ENCODE peak calls at places on chromosomes 13 and 19, in nine cellular contexts. U is neural progenitor cell, I is pancreas, J is GM23338, C is psoas muscle, V is left ventricle myocardium inferior, W is kidney, D is HCT116, K is body of pancreas. Y is an unnamed sample.

GRCh38 chr19:45117167-45117594 is 24.2 kb downstream of the PPP1R37 start:
- DNase-seq in D (no peak), U (peak; percentile 63), I (no peak), C (no peak), W (no peak), K (no peak), V (no peak), J (no peak), Y (no peak)

GRCh38 chr13:111664060-111664459 is 343.6 kb downstream of the TEX29 start:
- DNase-seq in U (no peak), K (no peak), C (no peak), V (no peak), I (no peak), W (peak; percentile 29), D (no peak), J (no peak), Y (no peak)

GRCh38 chr13:46614582-46614981 is 61.6 kb downstream of the LRCH1 start:
- DNase-seq in C (no peak), W (no peak), J (no peak), U (no peak), I (no peak), K (no peak), D (no peak), V (no peak), Y (peak; percentile 80)

GRCh38 chr19:35004517-35005255 is 4.6 kb downstream of the GRAMD1A start:
- DNase-seq in W (no peak), K (no peak), J (no peak), I (no peak), U (no peak), C (no peak), V (no peak), D (no peak), Y (peak; percentile 73)

GRCh38 chr13:42395066-42395821 is 123.3 kb downstream of the AKAP11 start:
- DNase-seq in K (no peak), W (no peak), U (no peak), J (no peak), C (no peak), V (no peak), I (no peak), D (no peak), Y (no peak)

GRCh38 chr19:41997121-41997850 is 3.3 kb upstream of the ATP1A3 start:
- DNase-seq in J (peak; percentile 88), U (peak; percentile 90), C (no peak), I (peak; percentile 44), W (peak; percentile 81), V (peak; percentile 47), D (no peak), K (peak; percentile 51), Y (peak; percentile 99)

GRCh38 chr19:4067396-4068057 is 828 bp upstream of the ZBTB7A start:
- DNase-seq in C (peak; percentile 56), D (no peak), V (no peak), J (no peak), W (peak; percentile 83), K (peak; percentile 48), U (peak; percentile 64), I (no peak), Y (no peak)

GRCh38 chr13:99908129-99908805 is 63.3 kb downstream of the ZIC5 start:
- DNase-seq in V (no peak), U (no peak), W (no peak), K (peak; percentile 82), I (peak; percentile 76), D (no peak), J (no peak), C (no peak), Y (no peak)

GRCh38 chr19:5149508-5149907 is 180.6 kb downstream of the KDM4B start:
- DNase-seq in D (no peak), J (no peak), K (no peak), I (no peak), W (peak; percentile 68), V (no peak), C (no peak), U (no peak), Y (peak; percentile 86)

GRCh38 chr19:5147971-5148793 is 179.3 kb downstream of the KDM4B start:
- DNase-seq in U (no peak), W (peak; percentile 65), D (no peak), J (no peak), K (peak; percentile 10), V (peak; percentile 10), I (no peak), C (peak; percentile 73), Y (peak; percentile 93)

GRCh38 chr19:5145521-5146511 is 176.9 kb downstream of the KDM4B start:
- DNase-seq in C (peak; percentile 51), K (no peak), I (no peak), U (no peak), D (no peak), W (peak; percentile 81), V (peak; percentile 11), J (no peak), Y (peak; percentile 86)

GRCh38 chr19:5148794-5149190 is 179.9 kb downstream of the KDM4B start:
- DNase-seq in V (peak; percentile 13), W (peak; percentile 63), J (no peak), U (no peak), K (no peak), I (no peak), C (no peak), D (no peak), Y (peak; percentile 87)

DNA sequence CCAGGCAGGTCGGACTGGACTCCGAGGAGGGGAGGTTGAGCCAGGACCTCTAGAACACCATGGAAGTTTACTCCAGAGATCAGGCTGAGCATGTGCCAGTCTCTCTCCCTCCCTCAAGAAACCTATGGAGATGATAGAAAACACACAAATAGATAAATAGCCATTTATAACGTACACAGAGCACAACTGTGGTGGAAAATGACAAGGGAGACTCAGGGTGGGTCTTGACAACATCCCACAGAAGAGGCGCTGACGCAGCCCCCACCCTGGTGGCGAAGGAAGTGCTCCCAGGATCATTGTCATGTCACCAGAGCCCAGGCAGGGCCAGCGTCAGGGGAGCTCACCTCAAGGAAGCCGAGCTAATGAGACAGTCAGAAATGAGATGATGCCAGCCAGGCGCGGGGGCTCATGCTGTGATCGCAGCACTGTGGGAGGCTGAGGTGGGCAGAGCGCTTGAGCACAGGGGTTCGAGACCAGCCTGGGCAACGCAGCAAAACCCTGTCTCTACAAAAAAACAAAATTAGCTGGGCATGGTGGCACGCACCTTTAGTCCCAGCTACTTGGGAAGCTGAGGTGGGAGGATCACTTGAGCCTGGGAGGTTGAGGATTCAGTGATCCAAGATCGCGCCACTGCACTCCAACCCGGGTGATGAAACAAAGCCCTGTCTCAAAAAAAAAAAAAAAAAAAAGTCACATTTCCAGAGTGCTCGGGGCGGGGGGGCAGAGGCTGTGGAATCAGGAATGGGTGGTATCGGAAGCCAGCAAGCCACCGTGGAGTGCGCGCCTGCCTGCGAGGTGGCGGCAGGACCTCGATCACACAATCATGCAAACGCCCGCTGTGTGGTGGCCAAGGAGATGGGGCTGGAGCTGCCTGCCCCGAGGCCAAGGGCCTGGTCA is 178.4 kb downstream of the KDM4B start:
- DNase-seq in W (no peak), V (no peak), C (no peak), J (no peak), I (no peak), K (no peak), D (no peak), U (no peak), Y (peak; percentile 88)
- H3K36me3 ChIP-seq in W (peaks cover 11% of the 10 kb centered on the region), V (peaks cover 90% of the 10 kb centered on the region), C (peaks cover 77% of the 10 kb centered on the region), J (peaks cover 3% of the 10 kb centered on the region), I (peaks cover 2% of the 10 kb centered on the region), K (peaks cover 12% of the 10 kb centered on the region), D (no peaks in the 10 kb centered on the region), U (no peaks in the 10 kb centered on the region), Y (no peaks in the 10 kb centered on the region)

DNA sequence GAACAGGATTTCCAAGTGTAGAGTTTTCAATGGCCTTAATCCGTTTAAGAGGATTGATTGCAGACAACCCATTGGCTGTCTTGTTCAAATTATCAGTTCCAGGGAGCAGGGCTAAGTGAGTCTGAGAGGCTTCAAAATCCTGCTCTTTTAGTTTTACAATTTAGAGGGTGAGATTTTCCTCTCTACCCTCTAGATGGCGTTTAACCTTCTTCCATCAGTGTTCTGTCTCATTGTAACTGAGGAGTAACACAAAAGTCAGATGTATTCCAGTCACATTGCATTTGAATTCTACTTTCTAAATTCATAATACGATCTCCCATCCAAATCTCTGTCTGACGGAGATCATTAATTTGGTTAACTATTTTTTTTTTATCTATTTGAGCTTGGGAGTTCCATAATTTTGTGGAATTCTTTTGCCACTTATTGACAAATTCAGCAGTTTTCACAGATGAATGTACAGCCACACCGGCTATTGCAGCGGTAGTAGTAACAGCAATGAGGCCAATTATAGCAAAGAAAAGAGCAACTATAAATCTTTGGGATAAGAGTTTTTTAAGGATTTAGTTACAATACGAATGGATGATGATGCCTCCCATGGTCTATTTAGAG is 7.8 kb upstream of the C19orf84 start:
- DNase-seq in D (no peak), K (no peak), V (no peak), W (no peak), C (no peak), I (no peak), J (peak; percentile 70), U (peak; percentile 48), Y (peak; percentile 30)
- TF ChIP-seq CTCF in D (no peak), K (peak; percentile 46), V (peak; percentile 54), W (peak; percentile 31), C (peak; percentile 33), I (peak; percentile 23), J (peak; percentile 58), U (peak; percentile 68), Y (peak; percentile 60)

DNA sequence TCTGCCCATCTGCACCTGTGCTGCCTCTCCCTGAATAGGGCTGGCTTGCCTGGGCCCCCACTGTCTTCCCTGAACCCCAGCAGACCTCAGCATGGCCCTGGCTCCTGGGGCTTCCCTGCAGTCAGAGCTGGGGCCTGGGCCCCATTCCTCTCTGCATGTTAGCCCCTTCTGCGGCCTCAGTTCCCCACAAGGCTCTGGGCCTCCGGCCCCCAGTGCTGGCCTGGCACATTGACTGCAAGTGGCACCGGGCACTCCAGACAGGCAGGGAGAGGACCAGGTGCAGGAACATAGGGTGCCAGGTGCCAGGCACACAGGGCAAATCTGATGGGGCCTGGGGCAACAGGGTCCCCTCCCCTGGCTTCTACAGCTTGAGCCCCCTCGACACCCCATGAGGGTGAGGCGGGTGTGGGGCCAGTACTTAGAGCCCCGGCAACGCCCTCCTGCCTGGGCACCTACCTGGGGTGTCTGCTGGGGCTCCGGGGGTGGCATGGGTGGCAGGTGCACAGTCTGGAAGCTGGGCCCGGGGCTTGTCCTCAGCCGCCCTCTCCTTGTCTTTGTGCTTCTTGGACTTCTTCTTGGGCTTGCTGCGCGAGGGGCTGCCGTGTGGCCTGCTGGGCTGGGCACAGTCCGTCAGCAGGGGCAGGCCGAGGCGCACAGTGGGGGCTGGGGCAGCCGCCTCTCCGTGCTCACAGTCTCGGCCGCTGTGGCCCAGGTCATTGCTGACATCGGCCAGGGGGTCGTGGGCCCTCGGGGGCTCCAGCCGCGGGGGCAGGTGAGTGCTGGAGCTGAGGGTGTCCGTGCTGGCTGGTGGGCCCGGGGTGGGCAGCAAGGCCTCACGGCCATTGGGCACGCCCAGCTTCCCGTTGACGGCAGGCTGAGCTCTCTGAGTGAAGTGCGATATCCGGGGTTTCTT is 12.3 kb upstream of the ISYNA1 start:
- DNase-seq in K (no peak), W (peak; percentile 78), C (no peak), D (no peak), I (no peak), U (no peak), V (no peak), J (no peak), Y (no peak)
- H3K36me3 ChIP-seq in K (peaks cover 27% of the 10 kb centered on the region), W (peaks cover 36% of the 10 kb centered on the region), C (peaks cover 78% of the 10 kb centered on the region), D (peaks cover 24% of the 10 kb centered on the region), I (peaks cover 20% of the 10 kb centered on the region), U (no peaks in the 10 kb centered on the region), V (peaks cover 77% of the 10 kb centered on the region), J (no peaks in the 10 kb centered on the region), Y (peaks cover 34% of the 10 kb centered on the region)

GRCh38 chr13:23609414-23610186 is 39.4 kb downstream of the TNFRSF19 start:
- DNase-seq in I (no peak), W (no peak), D (no peak), C (no peak), U (no peak), V (no peak), J (no peak), K (no peak), Y (no peak)

GRCh38 chr13:23610966-23611486 is 40.8 kb downstream of the TNFRSF19 start:
- DNase-seq in K (no peak), D (no peak), U (no peak), W (no peak), V (no peak), I (no peak), J (no peak), C (no peak), Y (no peak)

GRCh38 chr13:23612182-23612581 is 42.0 kb downstream of the TNFRSF19 start:
- DNase-seq in D (no peak), V (no peak), C (no peak), K (no peak), I (no peak), W (no peak), U (no peak), J (no peak), Y (no peak)

GRCh38 chr13:23608704-23609413 is 38.6 kb downstream of the TNFRSF19 start:
- DNase-seq in I (peak; percentile 28), K (peak; percentile 35), J (no peak), D (no peak), C (peak; percentile 72), V (peak; percentile 59), U (no peak), W (peak; percentile 82), Y (no peak)

GRCh38 chr13:23610187-23610576 is 40.0 kb downstream of the TNFRSF19 start:
- DNase-seq in D (no peak), C (no peak), J (no peak), W (no peak), K (no peak), U (no peak), I (no peak), V (peak; percentile 58), Y (no peak)
- TF ChIP-seq CTCF in D (no peak), C (no peak), J (no peak), W (no peak), K (no peak), U (no peak), I (no peak), V (no peak), Y (no peak)

Y was measured in osteoblast.